ENCODE peak calls at places on chromosomes 2 and 18, in six cellular contexts. P is HepG2, K is K562, H is GM12878, Z is HCT116, F is SK-N-SH. B is an unnamed sample.

GRCh38 chr18:27749189-27749588 is 427.7 kb downstream of the CDH2 start:
- DNase-seq in P (no peak), Z (no peak), K (no peak), F (no peak), H (no peak), B (no peak)

GRCh38 chr2:233287871-233288270 is 19.7 kb upstream of the SAG start:
- DNase-seq in Z (no peak), P (no peak), H (no peak), F (no peak), K (no peak), B (no peak)

GRCh38 chr2:226077031-226077430 is 677.5 kb downstream of the NYAP2 start:
- DNase-seq in Z (no peak), P (no peak), H (no peak), F (no peak), K (no peak), B (no peak)

GRCh38 chr18:70373062-70373519 is 84.2 kb downstream of the SOCS6 start:
- DNase-seq in F (no peak), P (peak), H (no peak), Z (peak), K (no peak), B (no peak)

GRCh38 chr2:212242739-212243138 is 295.9 kb downstream of the ERBB4 start:
- DNase-seq in F (no peak), P (no peak), Z (no peak), H (no peak), K (no peak), B (no peak)

GRCh38 chr2:231483398-231484329 is 19.4 kb upstream of the NCL start:
- DNase-seq in H (no peak), K (no peak), Z (no peak), P (no peak), F (peak), B (peak)

GRCh38 chr2:62038980-62039771 is 133.7 kb downstream of the COMMD1 start:
- DNase-seq in K (peak), H (peak), F (no peak), Z (no peak), P (no peak), B (no peak)

GRCh38 chr18:55069497-55069896 is 110.2 kb upstream of the CCDC68 start:
- DNase-seq in Z (no peak), H (peak), K (no peak), F (no peak), P (no peak), B (no peak)

GRCh38 chr2:128774320-128775063 is 455.8 kb upstream of the HS6ST1 start:
- DNase-seq in Z (no peak), P (no peak), F (no peak), K (no peak), H (no peak), B (no peak)

GRCh38 chr2:152925540-152926448 is 207.4 kb downstream of the ARL6IP6 start:
- DNase-seq in H (peak), F (peak), K (peak), Z (peak), P (peak), B (peak)
- TF ChIP-seq REST in H (no peak), F (no peak), K (no peak), Z (no peak), P (no peak), B (no peak)

DNA sequence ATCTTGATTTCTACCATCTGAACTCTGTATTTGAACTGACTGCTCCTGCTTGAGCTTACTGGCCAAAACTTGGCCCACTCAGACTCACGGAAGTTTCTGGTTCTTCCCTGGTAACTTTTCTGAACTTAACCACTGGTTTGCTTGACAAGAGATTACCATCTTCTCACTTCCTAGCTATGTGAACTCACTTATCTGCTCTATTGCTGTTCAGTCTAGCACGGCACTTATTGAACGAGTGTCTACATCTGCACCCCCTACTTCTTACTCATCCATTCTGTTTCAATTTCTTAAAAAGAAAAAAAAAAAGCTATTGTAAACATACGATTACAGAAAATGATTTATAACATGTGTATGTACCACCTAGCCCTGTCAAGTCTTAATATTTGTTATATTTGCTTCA is 9.0 kb downstream of the CKAP2L start:
- DNase-seq in K (no peak), P (no peak), Z (no peak), H (no peak), F (no peak), B (no peak)
- H2AFZ ChIP-seq in K (no peak), P (no peak), Z (no peak), H (no peak), F (no peak), B (no peak)

GRCh38 chr2:16958266-16958665 is 292.6 kb upstream of the CYRIA start:
- DNase-seq in K (no peak), Z (no peak), H (no peak), P (no peak), F (no peak), B (no peak)

GRCh38 chr2:16960579-16960978 is 294.9 kb upstream of the CYRIA start:
- DNase-seq in P (no peak), Z (no peak), H (peak), K (no peak), F (no peak), B (no peak)

DNA sequence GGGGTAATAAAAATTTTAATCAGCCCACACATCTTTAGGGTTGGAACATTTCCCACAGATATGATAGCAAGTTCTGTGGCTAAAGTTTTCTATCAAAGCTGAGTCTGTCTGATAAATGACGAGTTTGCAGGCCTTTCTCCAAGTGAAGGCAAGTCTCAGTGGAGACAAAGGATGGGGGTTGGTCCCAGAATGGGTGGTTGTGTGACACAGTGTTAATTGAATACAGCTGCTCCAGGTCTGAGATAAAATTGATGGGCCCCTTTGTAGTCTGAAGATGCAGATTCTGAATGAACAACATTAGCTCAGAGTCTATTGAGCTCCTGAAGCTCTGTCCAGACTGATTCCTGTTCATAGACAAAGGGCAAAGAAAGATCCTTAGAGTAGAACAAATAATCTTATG is 296.8 kb upstream of the CYRIA start:
- DNase-seq in Z (no peak), F (peak), P (no peak), H (no peak), K (no peak), B (no peak)
- TF ChIP-seq CTCF in Z (no peak), F (no peak), P (no peak), H (no peak), K (no peak), B (no peak)

GRCh38 chr2:10223932-10224720 is 78.6 kb upstream of the HPCAL1 start:
- DNase-seq in P (no peak), H (no peak), Z (no peak), F (no peak), K (no peak), B (no peak)
- TF ChIP-seq REST in P (no peak), H (no peak), Z (no peak), F (no peak), K (no peak), B (no peak)

GRCh38 chr2:156398176-156398575 is 38.0 kb upstream of the GPD2 start:
- DNase-seq in Z (no peak), H (no peak), P (no peak), F (no peak), K (no peak), B (no peak)

GRCh38 chr2:156399224-156399949 is 36.8 kb upstream of the GPD2 start:
- DNase-seq in P (no peak), K (no peak), F (peak), H (no peak), Z (no peak), B (peak)

GRCh38 chr2:156400704-156401678 is 35.2 kb upstream of the GPD2 start:
- DNase-seq in P (peak), K (peak), Z (peak), H (peak), F (peak), B (peak)

GRCh38 chr2:156401863-156402262 is 34.3 kb upstream of the GPD2 start:
- DNase-seq in H (no peak), K (no peak), Z (no peak), F (no peak), P (peak), B (no peak)

GRCh38 chr2:156399950-156400703 is 36.1 kb upstream of the GPD2 start:
- DNase-seq in K (peak), F (peak), Z (peak), P (peak), H (peak), B (peak)
- H2AFZ ChIP-seq in K (peak), F (peak), Z (peak), P (peak), H (peak), B (peak)

GRCh38 chr2:53881360-53881759 is 21.6 kb upstream of the GPR75 start:
- DNase-seq in P (no peak), Z (no peak), H (no peak), F (no peak), K (no peak), B (no peak)
- TF ChIP-seq CTCF in P (no peak), Z (no peak), H (no peak), F (no peak), K (no peak), B (no peak)

DNA sequence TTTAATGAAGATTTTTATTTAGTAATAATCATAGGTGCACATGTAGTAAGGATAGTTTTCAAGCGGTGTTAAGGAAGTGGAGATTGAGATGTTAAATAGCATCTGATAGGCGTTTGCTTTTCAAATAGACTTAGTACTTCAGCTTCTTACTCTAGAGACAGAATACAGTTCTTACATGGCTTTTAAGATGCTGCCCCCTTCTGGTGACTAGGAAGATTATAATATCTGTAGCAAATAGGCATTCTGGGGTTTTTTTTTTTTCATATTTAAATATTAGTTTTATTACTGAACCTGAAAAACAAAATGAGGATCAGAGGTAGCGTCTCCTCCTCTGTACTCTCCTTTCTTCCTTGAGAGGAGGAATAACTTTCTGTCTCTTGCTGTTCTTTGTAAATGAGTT is 100.2 kb downstream of the AGAP1 start:
- DNase-seq in Z (peak), H (no peak), F (peak), P (peak), K (peak), B (peak)
- TF ChIP-seq REST in Z (no peak), H (no peak), F (no peak), P (no peak), K (no peak), B (no peak)

DNA sequence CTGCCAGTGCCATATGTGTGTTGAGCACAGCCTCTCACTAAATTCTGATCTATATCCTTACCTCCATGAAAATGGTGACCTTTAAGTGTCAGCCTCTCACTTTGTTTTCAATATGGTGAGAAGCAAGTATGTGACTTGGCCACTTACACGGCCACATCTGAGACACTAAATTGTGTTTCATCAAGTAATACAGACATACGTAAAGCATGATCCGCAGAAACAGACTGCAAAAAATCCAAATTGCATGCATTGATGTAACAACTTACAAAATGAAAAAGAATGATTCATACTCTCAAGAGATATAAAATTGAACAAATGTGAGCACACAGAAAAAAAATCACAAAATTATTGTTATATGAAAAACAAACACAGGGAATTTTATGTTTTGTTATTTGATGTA is 55.2 kb upstream of the UGP2 start:
- DNase-seq in F (no peak), Z (no peak), P (no peak), H (no peak), K (no peak), B (no peak)
- H2AFZ ChIP-seq in F (no peak), Z (no peak), P (no peak), H (no peak), K (no peak), B (no peak)

B was measured in GM23338.